ENCODE peak calls at places on chromosomes 7 and 10, in six cellular contexts. N is A549; B is naive B cell; L is effector memory CD8-positive, alpha-beta T cell; A is T47D; W is astrocyte. Q is an unnamed sample.

GRCh38 chr10:116084166-116084565 is 188.8 kb downstream of the GFRA1 start:
- DNase-seq in W (peak), N (no peak), A (no peak), B (no peak), L (no peak), Q (no peak)

GRCh38 chr7:155291045-155291530 is 6.6 kb upstream of the INSIG1 start:
- DNase-seq in L (no peak), B (no peak), N (peak), A (no peak), W (peak), Q (no peak)

GRCh38 chr7:140200102-140200989 is 23.6 kb upstream of the KDM7A start:
- DNase-seq in B (no peak), A (peak), L (no peak), N (peak), W (peak), Q (no peak)

GRCh38 chr7:134890246-134891240 is 95.8 kb upstream of the AGBL3 start:
- DNase-seq in N (peak), A (no peak), W (peak), L (no peak), B (no peak), Q (no peak)

GRCh38 chr7:104664648-104665047 is 336.2 kb downstream of the LHFPL3 start:
- DNase-seq in B (no peak), N (no peak), A (no peak), L (no peak), W (no peak), Q (no peak)

GRCh38 chr10:108204528-108205313 is 1040.2 kb upstream of the SORCS1 start:
- DNase-seq in B (no peak), W (no peak), A (no peak), N (peak), L (no peak), Q (no peak)

GRCh38 chr7:17056491-17057142 is 174.8 kb upstream of the AGR3 start:
- DNase-seq in B (no peak), A (no peak), N (no peak), W (peak), L (no peak), Q (no peak)

GRCh38 chr7:82044497-82045080 is 274.7 kb upstream of the HGF start:
- DNase-seq in B (no peak), W (peak), N (peak), L (no peak), A (no peak), Q (no peak)

GRCh38 chr7:43906327-43907010 is at the start of gene URGCP:
- DNase-seq in W (peak), A (peak), L (peak), N (peak), B (peak), Q (peak)

GRCh38 chr7:94330474-94331027 is 64.1 kb upstream of the COL1A2 start:
- DNase-seq in A (no peak), N (no peak), L (no peak), B (no peak), W (no peak), Q (no peak)

GRCh38 chr10:106734220-106734619 is 430.3 kb downstream of the SORCS1 start:
- DNase-seq in A (no peak), L (no peak), W (no peak), N (no peak), B (no peak), Q (no peak)